ENCODE peak calls at places on chromosomes 12 and 14, in seven cellular contexts. B is AG10803; C is putamen; P is nephron progenitor cell; T is activated naive CD8-positive, alpha-beta T cell treated with anti-CD3 and anti-CD28 coated beads, Interleukin-2, amount 50 U/mL, for 24 hours; U is NCI-H460; Q is stimulated activated CD4-positive, alpha-beta T cell treated with anti-CD3 and anti-CD28 coated beads, Interleukin-1b, Interleukin-23, amount 100 ng/mL, for 4 hours. I is an unnamed sample.

GRCh38 chr12:131644481-131644880 is 66.4 kb upstream of the SFSWAP start:
- DNase-seq in B (no peak), C (no peak), P (no peak), T (no peak), U (no peak), Q (no peak), I (no peak)

GRCh38 chr12:31966558-31967205 is 7.5 kb downstream of the RESF1 start:
- DNase-seq in B (peak), C (no peak), P (no peak), T (no peak), U (no peak), Q (no peak), I (no peak)

GRCh38 chr12:89349814-89350213 is 2.5 kb downstream of the DUSP6 start:
- DNase-seq in B (peak), C (peak), P (no peak), T (no peak), U (no peak), Q (no peak), I (no peak)

GRCh38 chr12:21939435-21939834 is 1.8 kb downstream of the ABCC9 start:
- DNase-seq in B (no peak), C (no peak), P (no peak), T (no peak), U (peak), Q (no peak), I (no peak)

GRCh38 chr14:72974661-72975060 is 48.4 kb downstream of the DCAF4 start:
- DNase-seq in B (no peak), C (no peak), P (no peak), T (no peak), U (no peak), Q (no peak), I (no peak)

GRCh38 chr14:37545174-37545573 is 49.9 kb downstream of the FOXA1 start:
- DNase-seq in B (peak), C (no peak), P (no peak), T (no peak), U (peak), Q (no peak), I (no peak)

GRCh38 chr12:115998119-115998633 is 279.3 kb downstream of the MED13L start:
- DNase-seq in B (peak), C (peak), P (peak), T (peak), U (peak), Q (peak), I (peak)

GRCh38 chr14:31263485-31264133 is 56.0 kb upstream of the HECTD1 start:
- DNase-seq in B (peak), C (no peak), P (no peak), T (no peak), U (peak), Q (no peak), I (no peak)

GRCh38 chr14:96693986-96694385 is 103.2 kb upstream of the VRK1 start:
- DNase-seq in B (no peak), C (no peak), P (no peak), T (no peak), U (no peak), Q (no peak), I (no peak)